ENCODE peak calls at places on chromosomes 13 and 19, in eight cellular contexts. Z is kidney epithelial cell; S is AG10803; Y is hepatocyte; L is WERI-Rb-1; A is CD4-positive, alpha-beta T cell; T is breast epithelium; U is A673. W is an unnamed sample.

GRCh38 chr19:35673121-35673804 is 6.9 kb downstream of the UPK1A start:
- DNase-seq in L (no peak), S (peak), Z (peak), T (no peak), U (no peak), A (peak), Y (peak), W (peak)

GRCh38 chr13:45792827-45793303 is 58.7 kb downstream of the SIAH3 start:
- DNase-seq in Z (no peak), S (no peak), L (no peak), U (no peak), A (no peak), Y (peak), T (no peak), W (no peak)

GRCh38 chr13:68257111-68257842 is 1027.1 kb upstream of the PCDH9 start:
- DNase-seq in S (no peak), A (no peak), U (peak), Y (no peak), L (no peak), Z (no peak), T (no peak), W (no peak)

GRCh38 chr13:24644051-24644450 is 36.2 kb upstream of the ATP12A start:
- DNase-seq in T (no peak), A (no peak), Z (no peak), S (peak), Y (no peak), L (no peak), U (peak), W (no peak)

GRCh38 chr13:63842102-63842501 is 2426.5 kb upstream of the PCDH20 start:
- DNase-seq in Y (no peak), A (no peak), L (no peak), T (no peak), S (no peak), Z (no peak), U (no peak), W (no peak)

GRCh38 chr13:108597943-108598342 is 31.5 kb upstream of the MYO16 start:
- DNase-seq in S (no peak), L (no peak), Z (no peak), T (no peak), Y (no peak), A (no peak), U (no peak), W (no peak)

GRCh38 chr13:47213057-47213456 is 316.2 kb upstream of the HTR2A start:
- DNase-seq in U (no peak), Y (no peak), T (no peak), A (no peak), S (no peak), Z (no peak), L (no peak), W (no peak)

GRCh38 chr13:75505327-75505726 is 23.4 kb upstream of the TBC1D4 start:
- DNase-seq in Y (no peak), T (no peak), U (no peak), A (no peak), L (no peak), S (no peak), Z (no peak), W (no peak)

GRCh38 chr13:113920606-113921306 is 53.1 kb downstream of the C13orf46 start:
- DNase-seq in Z (no peak), Y (no peak), L (peak), U (no peak), A (no peak), T (peak), S (no peak), W (no peak)

GRCh38 chr19:28330831-28331230 is 882.1 kb downstream of the UQCRFS1 start:
- DNase-seq in T (no peak), U (peak), S (no peak), A (no peak), Z (no peak), Y (no peak), L (no peak), W (no peak)

GRCh38 chr19:34253711-34254551 is 423 bp upstream of the GARRE1 start:
- DNase-seq in Y (peak), U (no peak), A (no peak), L (peak), S (peak), T (peak), Z (no peak), W (peak)

GRCh38 chr13:62643007-62643483 is 1227.4 kb upstream of the PCDH20 start:
- DNase-seq in Y (peak), T (no peak), A (no peak), S (no peak), U (no peak), L (no peak), Z (peak), W (no peak)

GRCh38 chr19:51122112-51122981 is 2.4 kb upstream of the SIGLEC9 start:
- DNase-seq in U (no peak), T (no peak), S (no peak), Y (no peak), A (no peak), L (no peak), Z (no peak), W (no peak)

GRCh38 chr13:108787709-108788394 is 158.4 kb downstream of the MYO16 start:
- DNase-seq in Y (no peak), S (no peak), L (no peak), A (no peak), Z (no peak), T (no peak), U (no peak), W (no peak)

GRCh38 chr19:35777411-35777841 is 2.1 kb downstream of the ARHGAP33 start:
- DNase-seq in Z (no peak), A (no peak), L (no peak), T (no peak), U (no peak), Y (no peak), S (no peak), W (no peak)

GRCh38 chr13:32720026-32720425 is 133.8 kb downstream of the PDS5B start:
- DNase-seq in A (no peak), Z (no peak), S (peak), U (peak), L (no peak), Y (no peak), T (no peak), W (no peak)

GRCh38 chr19:23415561-23416191 is 20.4 kb upstream of the ZNF91 start:
- DNase-seq in S (no peak), T (no peak), Z (no peak), U (no peak), Y (peak), L (peak), A (no peak), W (peak)

GRCh38 chr13:40464991-40465390 is 201.4 kb downstream of the FOXO1 start:
- DNase-seq in Z (no peak), Y (no peak), A (no peak), L (no peak), T (no peak), U (no peak), S (no peak), W (no peak)

GRCh38 chr19:39144487-39145071 is 19.0 kb downstream of the PAK4 start:
- DNase-seq in Y (peak), T (no peak), S (peak), U (no peak), Z (no peak), A (no peak), L (no peak), W (no peak)

GRCh38 chr13:39600766-39601165 is 2.2 kb downstream of the LHFPL6 start:
- DNase-seq in U (peak), Z (no peak), Y (no peak), S (no peak), T (no peak), L (peak), A (no peak), W (no peak)

GRCh38 chr13:66803759-66804456 is 426.2 kb downstream of the PCDH9 start:
- DNase-seq in L (no peak), T (no peak), Y (no peak), U (no peak), A (no peak), S (no peak), Z (no peak), W (no peak)

GRCh38 chr13:31556376-31556775 is 182.9 kb upstream of the RXFP2 start:
- DNase-seq in Y (no peak), A (no peak), L (no peak), Z (peak), U (no peak), T (no peak), S (peak), W (no peak)

GRCh38 chr13:106619688-106620555 is 52.0 kb upstream of the ARGLU1 start:
- DNase-seq in Z (peak), A (peak), Y (peak), S (peak), T (no peak), L (peak), U (peak), W (peak)

GRCh38 chr19:38290631-38291147 is 13.4 kb upstream of the C19orf33 start:
- DNase-seq in L (no peak), U (no peak), A (no peak), S (peak), Y (peak), T (peak), Z (peak), W (no peak)

GRCh38 chr19:55474269-55475265 is 1.9 kb upstream of the ZNF628 start:
- DNase-seq in A (no peak), S (peak), Y (no peak), L (no peak), T (no peak), Z (peak), U (no peak), W (no peak)

GRCh38 chr13:89363144-89363543 is 1692.0 kb downstream of the SLITRK5 start:
- DNase-seq in L (no peak), U (no peak), S (no peak), T (no peak), A (no peak), Y (peak), Z (no peak), W (no peak)

GRCh38 chr19:49436381-49437017 is 4.8 kb downstream of the SLC17A7 start:
- DNase-seq in Z (no peak), Y (peak), U (no peak), L (peak), T (no peak), S (no peak), A (peak), W (no peak)

GRCh38 chr13:44629465-44630183 is 53.5 kb upstream of the TSC22D1 start:
- DNase-seq in U (no peak), S (peak), Y (no peak), T (no peak), A (no peak), L (no peak), Z (no peak), W (no peak)

GRCh38 chr13:110756268-110756667 is 42.8 kb downstream of the ING1 start:
- DNase-seq in Y (no peak), A (no peak), L (peak), Z (no peak), S (peak), U (no peak), T (no peak), W (no peak)

GRCh38 chr13:95300625-95301134 is 571 bp downstream of the ABCC4 start:
- DNase-seq in L (peak), U (peak), Y (peak), A (peak), S (peak), Z (no peak), T (no peak), W (peak)
- TF ChIP-seq CTCF in L (peak), U (peak), Y (no peak), A (no peak), S (peak), Z (peak), T (no peak), W (no peak)

GRCh38 chr19:10852941-10853340 is 4.7 kb downstream of the C19orf38 start:
- DNase-seq in Y (no peak), S (no peak), U (no peak), L (no peak), A (no peak), Z (no peak), T (no peak), W (no peak)

GRCh38 chr19:10858204-10858828 is 10.1 kb downstream of the C19orf38 start:
- DNase-seq in Z (no peak), L (no peak), U (peak), Y (no peak), S (no peak), T (no peak), A (no peak), W (peak)

GRCh38 chr19:10854350-10855089 is 6.3 kb downstream of the C19orf38 start:
- DNase-seq in T (no peak), Y (no peak), A (no peak), L (no peak), S (no peak), Z (no peak), U (no peak), W (no peak)

GRCh38 chr19:10852098-10852800 is 4.0 kb downstream of the C19orf38 start:
- DNase-seq in S (peak), L (no peak), T (no peak), A (no peak), U (no peak), Z (no peak), Y (no peak), W (no peak)

DNA sequence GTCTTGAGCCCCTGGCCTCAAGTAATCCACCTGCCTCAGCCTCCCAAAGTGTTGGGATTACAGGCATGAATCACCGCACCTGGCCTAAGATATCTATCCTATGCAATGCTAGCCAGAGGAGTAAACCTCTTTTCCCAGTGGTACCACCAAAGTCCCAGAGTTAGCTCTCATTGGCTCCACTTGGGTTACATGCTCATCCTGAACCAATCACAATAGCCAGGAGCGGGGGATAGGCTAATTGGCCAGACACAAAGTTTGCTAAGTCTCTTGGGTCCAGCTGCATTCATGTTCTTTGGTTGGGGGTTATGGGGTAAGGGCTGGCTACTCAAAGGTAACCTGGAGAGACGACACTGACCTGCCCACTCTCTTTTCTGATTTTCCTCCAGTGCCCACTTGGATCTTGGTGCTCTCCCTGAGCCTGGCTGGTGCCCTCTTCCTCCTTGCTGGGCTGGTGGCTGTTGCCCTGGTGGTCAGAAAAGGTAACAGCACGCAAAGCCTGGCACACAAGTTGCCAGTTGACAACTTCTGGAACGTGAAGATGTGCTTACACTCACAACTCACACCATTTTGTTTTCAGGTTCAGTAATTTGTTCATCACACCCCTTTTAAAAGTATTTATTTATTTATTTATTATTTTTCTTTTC is 7.8 kb downstream of the C19orf38 start:
- DNase-seq in S (no peak), T (no peak), A (no peak), Z (no peak), U (peak), Y (no peak), L (no peak), W (no peak)
- TF ChIP-seq CTCF in S (peak), T (peak), A (peak), Z (peak), U (peak), Y (peak), L (peak), W (peak)

GRCh38 chr19:53540091-53540490 is 2.1 kb downstream of the ZNF331 start:
- DNase-seq in T (no peak), Y (no peak), Z (no peak), L (no peak), A (no peak), U (no peak), S (no peak), W (no peak)

GRCh38 chr19:53537126-53537522 is 821 bp upstream of the ZNF331 start:
- DNase-seq in U (no peak), A (no peak), S (no peak), Y (peak), T (no peak), Z (no peak), L (no peak), W (no peak)

GRCh38 chr19:53536223-53536543 is 1.8 kb upstream of the ZNF331 start:
- DNase-seq in L (no peak), S (no peak), Y (no peak), T (no peak), A (no peak), Z (no peak), U (no peak), W (no peak)

GRCh38 chr19:53538378-53539109 is 599 bp downstream of the ZNF331 start:
- DNase-seq in U (no peak), L (no peak), Z (no peak), A (no peak), T (no peak), Y (no peak), S (no peak), W (no peak)

GRCh38 chr19:53537523-53538377 is at the start of gene ZNF331:
- DNase-seq in T (peak), L (peak), U (peak), Y (peak), S (peak), Z (no peak), A (peak), W (no peak)
- TF ChIP-seq CTCF in T (peak), L (no peak), U (peak), Y (peak), S (peak), Z (peak), A (no peak), W (no peak)

GRCh38 chr13:80408270-80408669 is 67.3 kb upstream of the SPRY2 start:
- DNase-seq in A (no peak), U (peak), T (no peak), L (peak), Z (no peak), S (no peak), Y (no peak), W (no peak)
- TF ChIP-seq CTCF in A (no peak), U (peak), T (no peak), L (no peak), Z (no peak), S (no peak), Y (no peak), W (no peak)

DNA sequence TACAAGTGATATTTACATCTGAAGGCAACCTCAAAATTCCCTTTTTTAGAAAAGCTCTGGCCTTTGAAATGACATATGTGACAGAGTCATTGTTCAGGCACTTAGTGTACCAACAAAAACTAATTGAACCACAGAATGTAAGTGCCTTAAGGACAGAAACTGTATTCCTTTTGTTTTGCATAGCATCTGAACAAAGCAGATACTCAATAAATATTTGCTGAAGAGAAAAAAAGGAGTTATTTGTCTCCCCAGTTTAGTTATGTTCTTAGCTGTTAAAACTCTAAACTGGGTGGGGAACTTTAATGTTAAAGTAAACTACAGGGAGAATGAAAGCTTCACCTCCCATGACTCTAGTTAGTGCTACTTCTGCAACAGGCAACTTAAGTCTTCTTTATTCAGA is 56.8 kb upstream of the KLF5 start:
- DNase-seq in U (no peak), Y (no peak), A (no peak), S (no peak), L (no peak), Z (no peak), T (no peak), W (no peak)
- TF ChIP-seq CTCF in U (no peak), Y (no peak), A (no peak), S (no peak), L (no peak), Z (no peak), T (no peak), W (no peak)

GRCh38 chr19:3520166-3521103 is 14.3 kb downstream of the FZR1 start:
- DNase-seq in S (no peak), A (no peak), U (no peak), Z (no peak), Y (peak), T (peak), L (no peak), W (no peak)
- TF ChIP-seq CTCF in S (no peak), A (no peak), U (no peak), Z (no peak), Y (no peak), T (peak), L (peak), W (no peak)

W was measured in D721Med.